ENCODE peak calls at places on chromosome 18, in ten cellular contexts. J, W, S, H, N, P, E, T, C and K are unnamed samples.

GRCh38 chr18:54269924-54270844 is 867 bp downstream of the POLI start:
- DNase-seq in W (peak), S (peak), C (no peak), E (peak), N (peak), P (peak), H (peak), T (no peak), J (peak), K (no peak)

GRCh38 chr18:56202567-56203136 is 435.7 kb downstream of the TXNL1 start:
- DNase-seq in C (peak), S (no peak), W (no peak), P (peak), H (no peak), T (no peak), N (no peak), E (no peak), J (no peak), K (no peak)

GRCh38 chr18:47873625-47874024 is 56.8 kb downstream of the SMAD2 start:
- DNase-seq in N (no peak), W (no peak), H (no peak), C (no peak), T (no peak), J (no peak), E (no peak), S (no peak), P (no peak), K (no peak)

GRCh38 chr18:33432857-33433256 is 7.7 kb downstream of the CCDC178 start:
- DNase-seq in C (no peak), S (no peak), H (no peak), T (no peak), N (no peak), P (peak), E (no peak), J (no peak), W (no peak), K (no peak)

GRCh38 chr18:54100920-54101319 is 123.5 kb downstream of the MBD2 start:
- DNase-seq in P (peak), T (no peak), C (no peak), J (no peak), H (no peak), S (no peak), E (no peak), W (no peak), N (no peak), K (no peak)

GRCh38 chr18:2979871-2980606 is 32.9 kb downstream of the LPIN2 start:
- DNase-seq in C (no peak), T (no peak), N (no peak), P (no peak), S (no peak), J (no peak), W (no peak), E (no peak), H (no peak), K (peak)

GRCh38 chr18:13568443-13569392 is 157.6 kb downstream of the FAM210A start:
- DNase-seq in J (no peak), H (no peak), C (no peak), T (no peak), W (peak), E (no peak), N (no peak), P (no peak), S (no peak), K (no peak)

GRCh38 chr18:80009661-80010550 is 21.5 kb upstream of the TXNL4A start:
- DNase-seq in W (no peak), T (no peak), E (peak), P (peak), H (peak), S (peak), J (peak), N (peak), C (peak), K (peak)

GRCh38 chr18:51861041-51861440 is 479.0 kb upstream of the DCC start:
- DNase-seq in N (no peak), W (no peak), E (no peak), H (no peak), J (no peak), C (no peak), P (no peak), S (no peak), T (no peak), K (no peak)

GRCh38 chr18:2903006-2903405 is 56.2 kb downstream of the EMILIN2 start:
- DNase-seq in S (no peak), W (peak), P (peak), H (no peak), E (no peak), J (peak), N (peak), T (no peak), C (peak), K (no peak)

GRCh38 chr18:10086458-10086857 is 172.6 kb downstream of the VAPA start:
- DNase-seq in P (no peak), T (no peak), N (no peak), S (peak), W (no peak), H (no peak), C (no peak), E (no peak), J (no peak), K (no peak)

GRCh38 chr18:44731866-44732555 is 51.3 kb downstream of the SETBP1 start:
- DNase-seq in E (no peak), S (peak), T (no peak), C (no peak), P (peak), W (no peak), J (no peak), H (no peak), N (no peak), K (no peak)

GRCh38 chr18:8247700-8248099 is 361.5 kb upstream of the RAB12 start:
- DNase-seq in C (no peak), T (no peak), P (no peak), S (no peak), N (no peak), J (no peak), E (no peak), H (no peak), W (no peak), K (no peak)

GRCh38 chr18:54607213-54607934 is 16.3 kb downstream of the DYNAP start:
- DNase-seq in T (no peak), H (peak), C (peak), J (no peak), S (peak), E (no peak), P (peak), W (no peak), N (no peak), K (peak)

GRCh38 chr18:75003089-75003488 is 205.8 kb downstream of the PTGR3 start:
- DNase-seq in C (no peak), E (no peak), H (no peak), P (peak), T (no peak), N (no peak), W (no peak), J (no peak), S (no peak), K (no peak)

GRCh38 chr18:44541159-44541558 is 139.5 kb upstream of the SETBP1 start:
- DNase-seq in E (no peak), H (no peak), C (no peak), T (no peak), J (no peak), P (peak), N (no peak), W (no peak), S (no peak), K (no peak)

GRCh38 chr18:35005963-35006577 is 35.1 kb upstream of the MAPRE2 start:
- DNase-seq in E (peak), W (no peak), P (peak), J (no peak), S (peak), N (no peak), T (no peak), C (peak), H (no peak), K (peak)

GRCh38 chr18:32975166-32975441 is 202.3 kb upstream of the KLHL14 start:
- DNase-seq in C (no peak), N (no peak), T (no peak), E (no peak), J (no peak), S (no peak), H (no peak), P (no peak), W (no peak), K (peak)

DNA sequence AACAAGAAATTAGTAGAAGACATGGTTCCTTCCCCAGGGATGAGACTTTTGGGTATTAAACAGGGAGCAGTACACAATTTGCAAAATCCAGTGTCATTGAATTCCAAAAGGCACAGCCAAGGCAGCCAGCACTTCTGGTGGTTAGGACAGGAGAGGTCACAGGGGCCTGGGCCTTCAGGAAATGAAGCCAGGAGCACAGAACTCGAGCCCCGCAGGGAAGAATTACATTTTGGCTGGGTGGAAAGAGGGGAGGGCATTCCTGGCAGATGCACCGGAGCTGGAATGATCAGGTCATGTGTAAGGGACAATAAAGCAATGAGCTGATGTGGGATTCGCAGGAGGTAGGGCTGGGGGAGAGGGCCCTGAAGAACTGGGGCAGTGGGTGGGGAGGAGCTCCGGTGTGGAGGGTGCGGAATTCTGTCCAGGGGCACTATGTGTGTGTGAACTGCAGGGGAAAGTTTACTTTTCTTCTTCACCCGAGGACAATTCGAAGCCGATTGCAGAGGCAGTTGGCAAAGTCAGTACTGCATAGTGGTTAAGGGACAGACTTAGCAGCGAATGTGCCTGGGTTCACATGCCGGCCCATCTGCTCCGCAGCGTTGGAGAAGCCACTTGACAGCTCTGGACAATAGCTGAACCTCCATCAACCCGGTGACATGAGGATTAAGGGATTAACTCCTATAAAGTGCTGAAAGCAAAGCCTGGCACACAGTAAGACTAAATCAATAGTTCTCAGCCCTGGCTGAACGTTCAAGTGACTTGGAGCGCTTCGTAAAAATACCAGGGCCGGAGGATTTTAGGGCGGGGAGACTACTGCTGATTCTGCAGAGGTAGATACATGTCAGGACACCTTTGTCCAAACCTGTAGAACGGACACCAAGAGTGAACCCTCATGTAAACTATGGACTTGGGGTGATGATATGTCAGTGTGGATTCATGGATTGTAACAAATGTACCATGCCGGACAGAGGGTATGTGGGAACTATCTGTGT is 36.4 kb downstream of the ALPK2 start:
- DNase-seq in J (no peak), S (no peak), C (no peak), W (no peak), H (no peak), E (no peak), T (no peak), P (no peak), N (no peak), K (no peak)
- H3K4me3 ChIP-seq in J (no peak), S (no peak), C (no peak), W (no peak), H (no peak), E (no peak), T (no peak), P (no peak), N (no peak), K (no peak)

GRCh38 chr18:76474824-76475223 is 20.2 kb downstream of the ZNF516 start:
- DNase-seq in N (no peak), S (no peak), W (no peak), C (no peak), T (no peak), E (no peak), H (no peak), J (no peak), P (no peak), K (no peak)

GRCh38 chr18:76472811-76473210 is 22.2 kb downstream of the ZNF516 start:
- DNase-seq in S (no peak), E (no peak), J (no peak), C (no peak), H (no peak), N (no peak), W (no peak), T (no peak), P (no peak), K (no peak)

GRCh38 chr18:76476665-76477561 is 18.1 kb downstream of the ZNF516 start:
- DNase-seq in T (no peak), C (peak), S (peak), P (peak), W (no peak), N (no peak), E (peak), H (no peak), J (no peak), K (peak)

GRCh38 chr18:76479351-76480238 is 15.4 kb downstream of the ZNF516 start:
- DNase-seq in E (no peak), W (no peak), N (no peak), P (no peak), S (no peak), H (no peak), T (no peak), C (no peak), J (peak), K (no peak)

GRCh38 chr18:76475450-76476203 is 19.4 kb downstream of the ZNF516 start:
- DNase-seq in S (no peak), P (no peak), W (no peak), E (no peak), C (no peak), H (no peak), J (no peak), N (no peak), T (no peak), K (no peak)
- TF ChIP-seq CTCF in S (no peak), P (no peak), W (no peak), E (peak), C (no peak), H (no peak), J (no peak), N (no peak), T (no peak), K (peak)

GRCh38 chr18:30072609-30073385 is 969.7 kb downstream of the DSC3 start:
- DNase-seq in E (no peak), W (no peak), S (no peak), T (no peak), J (no peak), C (no peak), P (no peak), N (no peak), H (no peak), K (no peak)
- H3K4me3 ChIP-seq in E (no peak), W (no peak), S (no peak), T (no peak), J (no peak), C (no peak), P (no peak), N (no peak), H (no peak), K (no peak)

GRCh38 chr18:46320297-46320696 is 216.1 kb downstream of the HAUS1 start:
- DNase-seq in E (no peak), J (no peak), H (no peak), C (no peak), N (no peak), P (no peak), W (no peak), T (no peak), S (no peak), K (no peak)
- TF ChIP-seq CTCF in E (no peak), J (no peak), H (no peak), C (no peak), N (no peak), P (no peak), W (no peak), T (no peak), S (peak), K (peak)

GRCh38 chr18:49997468-49998045 is 184.2 kb upstream of the ACAA2 start:
- DNase-seq in T (no peak), W (peak), H (no peak), S (no peak), J (no peak), E (no peak), C (no peak), N (no peak), P (no peak), K (no peak)
- H3K4me3 ChIP-seq in T (no peak), W (no peak), H (no peak), S (no peak), J (no peak), E (no peak), C (no peak), N (no peak), P (no peak), K (no peak)

DNA sequence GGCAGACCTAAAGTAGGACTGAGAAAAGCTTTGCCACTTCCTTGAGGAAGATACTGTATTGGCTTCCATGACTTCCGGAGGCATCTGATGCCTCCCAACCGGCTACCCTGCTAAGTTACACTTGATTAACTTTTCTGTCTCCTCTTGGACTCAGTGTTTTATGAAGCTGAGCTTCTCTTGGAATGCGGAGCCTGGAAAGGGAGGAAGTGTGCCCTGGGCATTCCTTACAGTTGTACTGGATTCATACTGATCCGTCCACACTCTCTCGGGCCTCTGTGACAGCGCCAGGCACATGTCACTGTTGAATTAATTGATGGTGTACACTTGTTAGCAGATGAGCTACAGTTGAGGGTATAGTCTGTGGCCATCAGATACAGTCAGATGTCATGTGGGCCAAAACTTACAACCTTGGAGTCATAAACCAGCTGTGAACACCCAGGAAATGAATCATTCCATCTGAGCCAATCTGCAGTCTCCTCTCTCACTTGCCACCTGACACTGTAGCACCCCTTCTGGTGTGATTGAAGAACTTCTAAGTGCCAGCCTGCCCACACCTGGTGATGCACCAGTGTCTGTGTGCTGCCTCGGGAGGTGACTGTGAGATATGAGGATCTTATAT is 122.5 kb downstream of the FHOD3 start:
- DNase-seq in J (no peak), P (peak), N (no peak), H (no peak), S (no peak), C (no peak), W (no peak), E (no peak), T (no peak), K (peak)
- TF ChIP-seq CTCF in J (no peak), P (no peak), N (no peak), H (no peak), S (no peak), C (no peak), W (no peak), E (no peak), T (no peak), K (peak)